ENCODE peak calls at places on chromosomes 12 and 14, in eight cellular contexts. E, G, S, Y, R, Q, B and I are unnamed samples.
A peak's percentile ranks its signal among the peaks of the same experiment; 100 is the strongest.

GRCh38 chr12:102249073-102249854 is 51.6 kb upstream of the PMCH start:
- DNase-seq in R (no peak), E (no peak), G (no peak), S (peak; percentile 27), Y (no peak), Q (no peak), B (peak; percentile 3), I (peak; percentile 51)

GRCh38 chr12:13435535-13435934 is 239.0 kb downstream of the EMP1 start:
- DNase-seq in E (no peak), Q (no peak), G (no peak), Y (peak; percentile 66), S (no peak), B (no peak), R (no peak), I (no peak)

GRCh38 chr14:77988966-77989365 is 181.2 kb upstream of the NRXN3 start:
- DNase-seq in E (peak; percentile 1), Q (no peak), S (peak; percentile 48), Y (peak; percentile 94), B (peak; percentile 43), G (no peak), R (no peak), I (no peak)

GRCh38 chr14:61149896-61150295 is 131.2 kb downstream of the TMEM30B start:
- DNase-seq in Y (no peak), R (no peak), E (no peak), B (no peak), Q (no peak), S (no peak), G (no peak), I (no peak)

GRCh38 chr14:40122978-40123648 is 690.9 kb upstream of the FBXO33 start:
- DNase-seq in Y (peak; percentile 9), Q (no peak), R (no peak), B (peak; percentile 83), S (no peak), E (no peak), G (no peak), I (no peak)

GRCh38 chr12:25130741-25131188 is 64.2 kb downstream of the DNAI7 start:
- DNase-seq in B (peak; percentile 60), Y (peak; percentile 65), R (no peak), E (peak; percentile 16), G (peak; percentile 30), Q (no peak), S (peak; percentile 67), I (no peak)

GRCh38 chr14:34228663-34229001 is 233.4 kb downstream of the SPTSSA start:
- DNase-seq in S (no peak), B (no peak), Y (no peak), E (no peak), Q (no peak), G (no peak), R (no peak), I (no peak)

GRCh38 chr12:15505616-15506015 is 183.3 kb downstream of the PTPRO start:
- DNase-seq in G (no peak), E (no peak), S (peak; percentile 46), Q (no peak), R (no peak), B (no peak), Y (no peak), I (no peak)

GRCh38 chr12:53343449-53343848 is 7.3 kb upstream of the SP7 start:
- DNase-seq in R (no peak), G (no peak), S (no peak), E (no peak), Q (no peak), B (no peak), Y (no peak), I (no peak)

GRCh38 chr12:1919284-1919683 is 832 bp upstream of the CACNA2D4 start:
- DNase-seq in Q (no peak), G (no peak), S (no peak), R (no peak), B (no peak), Y (no peak), E (no peak), I (no peak)

GRCh38 chr12:1919763-1920162 is 1.3 kb upstream of the CACNA2D4 start:
- DNase-seq in S (no peak), Q (no peak), G (no peak), B (no peak), Y (no peak), E (no peak), R (no peak), I (no peak)

GRCh38 chr12:1918081-1918874 is at the start of gene CACNA2D4:
- DNase-seq in G (no peak), S (no peak), E (no peak), Y (no peak), Q (peak; percentile 46), B (no peak), R (no peak), I (no peak)

GRCh38 chr12:1917172-1918070 is 1.0 kb downstream of the CACNA2D4 start:
- DNase-seq in Y (no peak), R (no peak), S (no peak), G (no peak), B (no peak), E (no peak), Q (peak; percentile 43), I (no peak)

GRCh38 chr12:1918875-1919236 is 404 bp upstream of the CACNA2D4 start:
- DNase-seq in R (no peak), G (no peak), B (no peak), E (no peak), Y (no peak), Q (peak; percentile 57), S (no peak), I (no peak)
- H3K4me3 ChIP-seq in R (no peak overlapping the region), G (peak overlapping the region; percentile 48), B (no peak overlapping the region), E (no peak overlapping the region), Y (no peak overlapping the region), Q (no peak overlapping the region), S (no peak overlapping the region), I (no peak overlapping the region)

DNA sequence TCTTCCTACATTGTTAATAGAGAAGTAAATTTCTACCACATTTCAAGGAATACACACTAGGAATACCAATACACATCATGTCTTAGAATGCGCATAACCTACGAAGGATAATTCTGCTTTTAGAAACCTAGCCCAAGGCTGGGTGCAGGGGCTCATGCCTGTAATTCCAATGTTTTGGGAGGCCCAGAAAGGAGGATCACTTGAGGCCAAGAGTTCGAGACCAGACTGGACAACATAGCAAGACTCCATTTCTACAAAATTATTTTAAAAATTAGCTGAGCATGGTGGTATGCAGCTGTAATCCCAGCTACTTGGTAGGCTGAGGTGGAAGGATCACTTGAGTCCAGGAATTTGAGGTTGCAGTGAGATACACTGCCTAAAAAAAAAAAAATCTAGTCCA is 206.9 kb downstream of the SOX5 start:
- DNase-seq in Q (no peak), Y (no peak), G (no peak), R (no peak), E (no peak), S (no peak), B (no peak), I (no peak)
- H3K4me3 ChIP-seq in Q (no peak overlapping the region), Y (no peak overlapping the region), G (no peak overlapping the region), R (no peak overlapping the region), E (no peak overlapping the region), S (no peak overlapping the region), B (no peak overlapping the region), I (no peak overlapping the region)

GRCh38 chr14:103279129-103280025 is 54.7 kb upstream of the EIF5 start:
- DNase-seq in R (peak; percentile 86), B (no peak), Y (no peak), G (no peak), S (no peak), Q (peak; percentile 53), E (no peak), I (no peak)
- H3K4me3 ChIP-seq in R (no peak overlapping the region), B (no peak overlapping the region), Y (no peak overlapping the region), G (no peak overlapping the region), S (peak overlapping the region; percentile 28), Q (peak overlapping the region; percentile 61), E (no peak overlapping the region), I (no peak overlapping the region)

DNA sequence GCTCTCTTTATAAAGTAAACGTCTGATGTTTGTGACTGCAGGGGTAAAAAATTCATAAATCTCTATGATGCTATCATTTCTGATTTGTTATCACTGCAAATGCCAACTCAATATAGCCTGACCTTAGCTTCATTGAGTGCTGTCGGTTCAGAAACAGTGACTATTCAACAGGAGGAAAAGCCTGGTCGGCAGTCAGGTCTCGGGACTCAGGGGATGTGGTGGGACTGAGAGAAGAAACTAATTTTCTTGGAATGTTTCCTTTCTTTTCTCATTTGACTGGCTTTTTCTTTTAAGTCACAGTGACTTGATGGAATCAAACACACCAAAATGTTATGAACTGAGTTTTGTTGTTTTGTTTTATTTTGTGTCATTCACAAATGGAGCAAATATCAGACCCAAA is 5.8 kb upstream of the RMST start:
- DNase-seq in Y (no peak), S (no peak), E (no peak), R (no peak), G (no peak), B (no peak), Q (no peak), I (no peak)
- H3K4me3 ChIP-seq in Y (no peak overlapping the region), S (no peak overlapping the region), E (no peak overlapping the region), R (no peak overlapping the region), G (no peak overlapping the region), B (no peak overlapping the region), Q (no peak overlapping the region), I (no peak overlapping the region)

GRCh38 chr14:95519699-95520098 is 3.2 kb upstream of the SYNE3 start:
- DNase-seq in Q (peak; percentile 57), E (no peak), Y (peak; percentile 81), S (peak; percentile 77), R (peak; percentile 80), G (peak; percentile 85), B (peak; percentile 79), I (no peak)
- H3K4me3 ChIP-seq in Q (no peak overlapping the region), E (no peak overlapping the region), Y (no peak overlapping the region), S (no peak overlapping the region), R (no peak overlapping the region), G (no peak overlapping the region), B (peak overlapping the region; percentile 16), I (no peak overlapping the region)

GRCh38 chr12:26906024-26906423 is 31.8 kb downstream of the INTS13 start:
- DNase-seq in S (no peak), Y (no peak), E (no peak), G (no peak), Q (no peak), R (no peak), B (no peak), I (no peak)

DNA sequence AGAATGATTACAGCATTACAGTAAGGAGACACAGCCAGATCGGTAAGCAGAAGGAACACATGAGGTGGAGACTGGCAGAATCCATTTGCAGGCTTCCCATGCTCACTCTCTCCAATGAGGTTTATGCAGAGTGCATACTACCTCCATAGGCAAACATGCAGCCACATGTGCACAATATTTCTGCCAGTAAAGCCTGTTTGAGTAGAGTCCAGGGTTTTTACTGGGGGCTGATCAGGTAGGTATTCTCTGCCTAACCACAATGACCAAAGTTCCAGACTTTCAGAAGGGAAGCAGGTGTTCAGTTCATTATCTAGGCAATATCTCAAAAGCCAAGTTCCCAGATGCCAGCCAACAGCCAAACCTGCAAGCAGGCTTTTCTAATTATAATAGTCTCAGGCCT is 31.1 kb downstream of the INTS13 start:
- DNase-seq in R (no peak), S (no peak), Y (no peak), B (no peak), G (no peak), E (no peak), Q (no peak), I (no peak)
- H3K4me3 ChIP-seq in R (no peak overlapping the region), S (no peak overlapping the region), Y (no peak overlapping the region), B (no peak overlapping the region), G (no peak overlapping the region), E (no peak overlapping the region), Q (no peak overlapping the region), I (no peak overlapping the region)